ENCODE peak calls at places on chromosomes 2 and 18, in five cellular contexts. V is fibroblast of lung; O is colonic mucosa; W is CD4-positive, CD25-positive, alpha-beta regulatory T cell; G is H9. J is an unnamed sample.

GRCh38 chr2:19476347-19476746 is 117.9 kb upstream of the OSR1 start:
- DNase-seq in V (no peak), O (no peak), W (no peak), G (no peak), J (no peak)

GRCh38 chr2:210630904-210631560 is 74.6 kb downstream of the CPS1 start:
- DNase-seq in V (no peak), O (no peak), W (no peak), G (no peak), J (no peak)

GRCh38 chr2:7427293-7428060 is 510.3 kb downstream of the RNF144A start:
- DNase-seq in V (peak; percentile 72), O (no peak), W (peak; percentile 49), G (peak; percentile 36), J (no peak)

GRCh38 chr2:74865770-74866674 is 32.1 kb downstream of the HK2 start:
- DNase-seq in V (no peak), O (no peak), W (no peak), G (no peak), J (no peak)

GRCh38 chr2:144834954-144835633 is 315.2 kb upstream of the ZEB2 start:
- DNase-seq in V (peak; percentile 81), O (no peak), W (no peak), G (no peak), J (no peak)

GRCh38 chr18:46184296-46185080 is 80.3 kb downstream of the HAUS1 start:
- DNase-seq in V (no peak), O (no peak), W (no peak), G (no peak), J (no peak)

GRCh38 chr2:213148572-213149331 is 2.7 kb downstream of the IKZF2 start:
- DNase-seq in V (no peak), O (no peak), W (no peak), G (no peak), J (no peak)

GRCh38 chr2:69376385-69376784 is 10.6 kb downstream of the GFPT1 start:
- DNase-seq in V (no peak), O (no peak), W (no peak), G (no peak), J (no peak)

GRCh38 chr18:53534203-53534602 is 690.3 kb downstream of the MBD2 start:
- DNase-seq in V (no peak), O (no peak), W (no peak), G (no peak), J (no peak)

GRCh38 chr2:200127852-200128251 is 172.5 kb downstream of the MAIP1 start:
- DNase-seq in V (peak; percentile 67), O (no peak), W (no peak), G (no peak), J (no peak)
- H3K4me1 ChIP-seq in V (no peaks in the 10 kb centered on the region), O (peaks cover 12% of the 10 kb centered on the region), W (no peaks in the 10 kb centered on the region), G (peaks cover 5% of the 10 kb centered on the region), J (no peaks in the 10 kb centered on the region)

GRCh38 chr2:60481257-60481656 is 72.2 kb downstream of the BCL11A start:
- DNase-seq in V (no peak), O (peak; percentile 23), W (no peak), G (peak; percentile 25), J (no peak)

GRCh38 chr2:60478660-60479059 is 74.8 kb downstream of the BCL11A start:
- DNase-seq in V (no peak), O (peak; percentile 17), W (no peak), G (no peak), J (no peak)

GRCh38 chr2:60476206-60476946 is 77.1 kb downstream of the BCL11A start:
- DNase-seq in V (no peak), O (peak; percentile 64), W (no peak), G (peak; percentile 25), J (no peak)

GRCh38 chr2:60480089-60480773 is 73.2 kb downstream of the BCL11A start:
- DNase-seq in V (no peak), O (peak; percentile 51), W (no peak), G (peak; percentile 24), J (no peak)

GRCh38 chr2:60479226-60480088 is 74.0 kb downstream of the BCL11A start:
- DNase-seq in V (no peak), O (peak; percentile 53), W (no peak), G (no peak), J (no peak)
- H3K4me1 ChIP-seq in V (peaks cover 3% of the 10 kb centered on the region), O (peaks cover 8% of the 10 kb centered on the region), W (no peaks in the 10 kb centered on the region), G (peaks cover 27% of the 10 kb centered on the region), J (no peaks in the 10 kb centered on the region)

DNA sequence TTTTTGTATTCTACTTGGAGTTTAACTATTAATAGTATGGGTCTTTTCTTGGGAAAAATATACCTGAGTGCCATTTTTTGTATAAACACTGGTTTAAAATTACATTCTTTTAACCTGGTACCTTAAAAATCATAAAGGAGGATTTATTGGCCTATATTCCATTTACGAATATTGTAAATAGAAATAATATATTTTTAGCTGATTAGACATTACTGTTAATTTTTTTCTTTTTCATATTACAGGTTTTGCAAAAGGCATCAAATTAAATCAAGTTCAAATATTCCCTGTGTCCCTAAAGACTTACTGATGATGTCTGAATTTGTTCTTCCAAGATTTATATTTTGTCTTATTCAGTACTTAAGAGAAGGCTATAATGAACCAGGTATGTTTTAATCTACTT is 44.7 kb downstream of the UBR3 start:
- DNase-seq in V (no peak), O (no peak), W (no peak), G (no peak), J (no peak)
- H3K4me1 ChIP-seq in V (no peaks in the 10 kb centered on the region), O (no peaks in the 10 kb centered on the region), W (no peaks in the 10 kb centered on the region), G (no peaks in the 10 kb centered on the region), J (peaks cover 6% of the 10 kb centered on the region)

GRCh38 chr2:47048801-47049480 is 106.2 kb downstream of the STPG4 start:
- DNase-seq in V (no peak), O (no peak), W (no peak), G (no peak), J (no peak)
- H3K4me1 ChIP-seq in V (peaks cover 6% of the 10 kb centered on the region), O (peaks cover 7% of the 10 kb centered on the region), W (no peaks in the 10 kb centered on the region), G (no peaks in the 10 kb centered on the region), J (no peaks in the 10 kb centered on the region)

GRCh38 chr2:202813387-202813786 is 58.2 kb downstream of the ICA1L start:
- DNase-seq in V (no peak), O (no peak), W (no peak), G (no peak), J (no peak)
- H3K4me1 ChIP-seq in V (no peaks in the 10 kb centered on the region), O (no peaks in the 10 kb centered on the region), W (no peaks in the 10 kb centered on the region), G (no peaks in the 10 kb centered on the region), J (no peaks in the 10 kb centered on the region)

DNA sequence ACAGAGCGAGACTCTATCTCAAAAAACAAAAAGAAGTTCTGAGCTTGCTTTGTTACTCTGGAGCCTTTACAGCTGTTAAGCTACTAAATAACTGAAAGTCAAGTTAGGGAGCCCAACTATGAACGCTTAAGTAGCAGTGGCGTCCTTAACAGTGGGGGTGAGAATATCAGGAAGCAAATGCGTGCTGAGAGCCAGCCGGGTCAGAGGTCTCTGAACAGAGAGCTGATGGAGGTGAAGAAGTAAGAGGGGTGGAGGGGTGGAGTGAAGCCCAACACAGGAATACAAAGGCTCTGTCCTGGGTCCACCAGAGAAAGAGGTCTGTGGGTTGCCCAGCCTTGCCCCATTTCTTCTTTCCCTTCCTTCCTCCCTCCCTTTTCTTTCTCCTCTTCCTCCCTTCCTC is 104.1 kb upstream of the GATA6 start:
- DNase-seq in V (no peak), O (no peak), W (no peak), G (no peak), J (no peak)
- H3K4me1 ChIP-seq in V (no peaks in the 10 kb centered on the region), O (no peaks in the 10 kb centered on the region), W (no peaks in the 10 kb centered on the region), G (no peaks in the 10 kb centered on the region), J (no peaks in the 10 kb centered on the region)

GRCh38 chr2:99722726-99723125 is 232.9 kb upstream of the REV1 start:
- DNase-seq in V (peak; percentile 49), O (no peak), W (no peak), G (no peak), J (no peak)

GRCh38 chr2:99727199-99727598 is 237.4 kb upstream of the REV1 start:
- DNase-seq in V (peak; percentile 36), O (no peak), W (no peak), G (no peak), J (no peak)

GRCh38 chr2:99728166-99728565 is 238.3 kb upstream of the REV1 start:
- DNase-seq in V (no peak), O (no peak), W (no peak), G (no peak), J (no peak)

GRCh38 chr2:99725810-99726209 is 236.0 kb upstream of the REV1 start:
- DNase-seq in V (peak; percentile 40), O (no peak), W (no peak), G (no peak), J (no peak)

GRCh38 chr2:99723632-99724031 is 233.8 kb upstream of the REV1 start:
- DNase-seq in V (no peak), O (no peak), W (no peak), G (no peak), J (no peak)
- H3K4me1 ChIP-seq in V (no peaks in the 10 kb centered on the region), O (no peaks in the 10 kb centered on the region), W (no peaks in the 10 kb centered on the region), G (no peaks in the 10 kb centered on the region), J (no peaks in the 10 kb centered on the region)

DNA sequence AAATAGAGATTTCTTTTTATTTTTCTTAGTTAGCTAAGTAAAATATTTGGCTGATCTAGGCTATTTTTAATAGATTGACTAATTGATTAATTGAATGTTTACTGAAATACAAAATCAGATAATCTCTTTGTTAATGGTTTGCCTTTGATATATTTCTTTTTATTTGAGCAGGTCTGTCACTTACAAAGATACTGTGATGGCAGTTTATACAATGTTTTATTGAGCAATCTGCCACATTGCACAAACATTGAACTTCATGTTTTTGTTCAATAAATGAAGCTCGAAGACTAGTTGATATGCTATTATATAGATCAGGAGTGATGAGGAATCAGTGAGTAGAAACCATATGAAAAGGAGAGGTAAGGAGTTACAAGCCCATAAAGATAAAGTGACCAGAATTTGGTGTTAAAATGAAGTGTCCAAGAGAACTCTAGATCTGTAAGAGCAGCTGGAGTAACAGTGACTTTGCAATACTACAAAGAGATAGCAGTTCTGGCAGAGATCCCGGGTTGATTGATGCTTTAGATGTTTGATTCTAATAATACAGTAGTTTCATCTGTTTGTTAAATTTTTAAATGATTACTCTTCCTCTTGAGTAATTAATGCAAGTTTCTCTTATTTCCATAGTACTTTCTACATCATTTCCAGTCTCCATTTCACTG is 574.2 kb downstream of the CCDC85A start:
- DNase-seq in V (no peak), O (no peak), W (no peak), G (no peak), J (no peak)
- H3K4me1 ChIP-seq in V (no peaks in the 10 kb centered on the region), O (no peaks in the 10 kb centered on the region), W (no peaks in the 10 kb centered on the region), G (no peaks in the 10 kb centered on the region), J (no peaks in the 10 kb centered on the region)

GRCh38 chr2:127096280-127096679 is 10.7 kb downstream of the BIN1 start:
- DNase-seq in V (no peak), O (no peak), W (no peak), G (no peak), J (no peak)

GRCh38 chr2:127097841-127098651 is 8.9 kb downstream of the BIN1 start:
- DNase-seq in V (no peak), O (no peak), W (no peak), G (no peak), J (no peak)

GRCh38 chr2:127098711-127099110 is 8.2 kb downstream of the BIN1 start:
- DNase-seq in V (no peak), O (no peak), W (no peak), G (no peak), J (no peak)

GRCh38 chr2:127096718-127097470 is 10.1 kb downstream of the BIN1 start:
- DNase-seq in V (no peak), O (peak; percentile 46), W (no peak), G (no peak), J (no peak)

GRCh38 chr2:127097471-127097765 is 9.5 kb downstream of the BIN1 start:
- DNase-seq in V (no peak), O (no peak), W (no peak), G (no peak), J (no peak)
- H3K4me1 ChIP-seq in V (peaks cover 8% of the 10 kb centered on the region), O (peaks cover 3% of the 10 kb centered on the region), W (no peaks in the 10 kb centered on the region), G (peaks cover 2% of the 10 kb centered on the region), J (no peaks in the 10 kb centered on the region)